ENCODE peak calls at places on chromosomes 4 and X, in nine cellular contexts. Y is psoas muscle; Q is fibroblast of the aortic adventitia; K is dorsolateral prefrontal cortex; V is thyroid gland; D is astrocyte of the cerebellum; H is CD4-positive, alpha-beta T cell; B is nephron progenitor cell; N is Calu3. U is an unnamed sample.
A peak's percentile ranks its signal among the peaks of the same experiment; 100 is the strongest.

GRCh38 chr4:22515888-22516541 is at the start of gene ADGRA3:
- DNase-seq in Y (peak; percentile 81), Q (peak; percentile 47), K (peak; percentile 62), V (peak; percentile 87), D (no peak), H (peak; percentile 44), B (peak; percentile 87), N (peak; percentile 73), U (no peak)

GRCh38 chr4:13840573-13841185 is 213.2 kb upstream of the BOD1L1 start:
- DNase-seq in Y (no peak), Q (no peak), K (no peak), V (no peak), D (no peak), H (no peak), B (no peak), N (no peak), U (no peak)

GRCh38 chr4:116346750-116347149 is 738.6 kb downstream of the TRAM1L1 start:
- DNase-seq in Y (no peak), Q (no peak), K (no peak), V (no peak), D (no peak), H (no peak), B (no peak), N (no peak), U (no peak)

GRCh38 chrX:107935664-107936433 is 46.3 kb downstream of the TEX13B start:
- DNase-seq in Y (no peak), Q (no peak), K (peak; percentile 10), V (no peak), D (no peak), H (no peak), B (peak; percentile 14), N (peak; percentile 21), U (no peak)

GRCh38 chrX:151902813-151903591 is 9.7 kb upstream of the MAGEA4 start:
- DNase-seq in Y (peak; percentile 55), Q (peak; percentile 87), K (no peak), V (peak; percentile 6), D (peak; percentile 62), H (no peak), B (no peak), N (peak; percentile 37), U (peak; percentile 10)

GRCh38 chr4:6727081-6727942 is 11.3 kb downstream of the BLOC1S4 start:
- DNase-seq in Y (no peak), Q (peak; percentile 46), K (peak; percentile 82), V (no peak), D (no peak), H (no peak), B (peak; percentile 57), N (no peak), U (no peak)

GRCh38 chr4:10697071-10697470 is 12.5 kb upstream of the CLNK start:
- DNase-seq in Y (no peak), Q (no peak), K (no peak), V (no peak), D (no peak), H (no peak), B (no peak), N (no peak), U (no peak)

GRCh38 chrX:140712413-140713173 is 3.0 kb downstream of the LINC00632 start:
- DNase-seq in Y (peak; percentile 39), Q (no peak), K (peak; percentile 52), V (peak; percentile 59), D (peak; percentile 55), H (peak; percentile 28), B (peak; percentile 77), N (no peak), U (no peak)

GRCh38 chr4:4519296-4519898 is 22.5 kb downstream of the STX18 start:
- DNase-seq in Y (no peak), Q (peak; percentile 52), K (no peak), V (no peak), D (no peak), H (no peak), B (no peak), N (no peak), U (no peak)

GRCh38 chrX:134512566-134512965 is 52.6 kb downstream of the HPRT1 start:
- DNase-seq in Y (no peak), Q (peak; percentile 56), K (no peak), V (no peak), D (peak; percentile 49), H (no peak), B (no peak), N (peak; percentile 60), U (no peak)

GRCh38 chrX:54494970-54495813 is 842 bp downstream of the FGD1 start:
- DNase-seq in Y (peak; percentile 29), Q (no peak), K (no peak), V (peak; percentile 19), D (no peak), H (no peak), B (peak; percentile 39), N (no peak), U (no peak)

GRCh38 chrX:78333521-78333920 is 6.1 kb upstream of the CYSLTR1 start:
- DNase-seq in Y (no peak), Q (peak; percentile 33), K (no peak), V (no peak), D (no peak), H (no peak), B (no peak), N (no peak), U (peak; percentile 52)

GRCh38 chr4:4625488-4625887 is 83.6 kb upstream of the STX18 start:
- DNase-seq in Y (no peak), Q (peak; percentile 44), K (no peak), V (no peak), D (no peak), H (no peak), B (no peak), N (no peak), U (no peak)

GRCh38 chr4:163107754-163108153 is 58.9 kb downstream of the NAF1 start:
- DNase-seq in Y (no peak), Q (peak; percentile 27), K (no peak), V (no peak), D (peak; percentile 16), H (no peak), B (no peak), N (peak; percentile 6), U (no peak)
- TF ChIP-seq CTCF in Y (peak; percentile 19), Q (no peak), K (no peak), V (no peak), D (no peak), H (no peak), B (no peak), N (no peak), U (peak; percentile 35)

GRCh38 chr4:103892616-103893015 is 172.8 kb upstream of the TACR3 start:
- DNase-seq in Y (no peak), Q (no peak), K (no peak), V (no peak), D (no peak), H (no peak), B (no peak), N (no peak), U (no peak)

GRCh38 chr4:103885152-103885551 is 165.4 kb upstream of the TACR3 start:
- DNase-seq in Y (no peak), Q (no peak), K (no peak), V (no peak), D (no peak), H (no peak), B (no peak), N (no peak), U (no peak)

DNA sequence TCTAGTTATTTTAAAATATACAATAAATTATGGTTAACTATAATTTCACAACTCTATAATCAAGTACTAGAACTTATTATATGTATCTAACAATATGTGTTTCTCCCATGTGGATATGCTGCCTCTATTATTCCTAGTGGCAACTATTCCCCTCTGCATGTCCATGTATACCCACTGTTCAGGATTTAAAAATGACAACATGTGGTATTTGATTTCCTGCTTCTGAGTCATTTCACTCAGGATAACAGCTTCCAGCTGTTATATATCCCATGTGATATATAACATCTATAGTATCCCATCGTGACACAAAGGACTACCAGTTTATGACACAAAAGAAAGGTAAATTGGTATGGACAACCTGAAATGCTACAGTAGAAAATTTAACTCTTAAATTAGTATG is 167.4 kb upstream of the TACR3 start:
- DNase-seq in Y (no peak), Q (no peak), K (no peak), V (no peak), D (no peak), H (no peak), B (no peak), N (no peak), U (no peak)
- TF ChIP-seq CTCF in Y (no peak), Q (no peak), K (no peak), V (no peak), D (no peak), H (no peak), B (no peak), N (no peak), U (no peak)

DNA sequence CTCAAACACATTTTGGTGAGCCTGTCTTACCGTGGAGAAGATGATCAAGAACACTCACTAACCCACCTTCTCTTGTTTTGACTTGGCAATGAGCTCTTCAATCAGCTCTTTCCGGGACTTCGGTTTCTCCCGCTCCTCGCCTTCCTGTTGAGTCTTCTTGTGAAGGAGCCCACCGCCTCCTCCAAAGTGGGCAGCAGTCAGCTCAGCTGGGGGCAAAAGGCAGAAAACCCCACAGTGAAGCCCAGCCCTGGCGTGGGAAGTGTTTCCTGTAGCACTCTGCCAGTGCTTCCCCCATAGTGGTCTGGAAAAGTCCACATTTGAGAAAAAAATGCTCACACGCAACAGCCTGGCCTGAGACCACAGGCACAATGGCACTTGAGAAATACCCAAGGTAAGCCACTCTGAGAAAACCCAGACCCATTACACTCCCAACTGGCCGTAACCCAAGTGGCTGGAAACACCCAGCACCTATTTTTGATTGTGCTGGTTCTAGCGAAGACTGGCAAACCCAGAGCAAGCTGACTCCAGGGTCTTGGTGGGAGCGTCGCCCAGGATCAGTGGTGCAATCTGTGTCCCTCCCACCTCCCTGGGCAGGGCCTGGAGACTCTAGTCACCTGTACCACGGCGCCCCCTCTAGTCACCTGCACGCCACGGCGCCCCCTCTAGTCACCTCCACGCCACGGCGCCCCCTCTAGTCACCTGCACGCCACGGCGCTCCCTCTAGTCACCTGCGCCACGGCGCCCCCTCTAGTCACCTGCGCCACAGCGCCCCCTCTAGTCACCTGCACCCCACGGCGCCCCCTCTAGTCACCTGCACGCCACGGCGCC is 8.6 kb downstream of the NOP14 start:
- DNase-seq in Y (no peak), Q (no peak), K (no peak), V (peak; percentile 81), D (no peak), H (no peak), B (no peak), N (no peak), U (no peak)
- TF ChIP-seq CTCF in Y (no peak), Q (no peak), K (no peak), V (peak; percentile 10), D (no peak), H (peak; percentile 28), B (no peak), N (peak; percentile 36), U (no peak)

DNA sequence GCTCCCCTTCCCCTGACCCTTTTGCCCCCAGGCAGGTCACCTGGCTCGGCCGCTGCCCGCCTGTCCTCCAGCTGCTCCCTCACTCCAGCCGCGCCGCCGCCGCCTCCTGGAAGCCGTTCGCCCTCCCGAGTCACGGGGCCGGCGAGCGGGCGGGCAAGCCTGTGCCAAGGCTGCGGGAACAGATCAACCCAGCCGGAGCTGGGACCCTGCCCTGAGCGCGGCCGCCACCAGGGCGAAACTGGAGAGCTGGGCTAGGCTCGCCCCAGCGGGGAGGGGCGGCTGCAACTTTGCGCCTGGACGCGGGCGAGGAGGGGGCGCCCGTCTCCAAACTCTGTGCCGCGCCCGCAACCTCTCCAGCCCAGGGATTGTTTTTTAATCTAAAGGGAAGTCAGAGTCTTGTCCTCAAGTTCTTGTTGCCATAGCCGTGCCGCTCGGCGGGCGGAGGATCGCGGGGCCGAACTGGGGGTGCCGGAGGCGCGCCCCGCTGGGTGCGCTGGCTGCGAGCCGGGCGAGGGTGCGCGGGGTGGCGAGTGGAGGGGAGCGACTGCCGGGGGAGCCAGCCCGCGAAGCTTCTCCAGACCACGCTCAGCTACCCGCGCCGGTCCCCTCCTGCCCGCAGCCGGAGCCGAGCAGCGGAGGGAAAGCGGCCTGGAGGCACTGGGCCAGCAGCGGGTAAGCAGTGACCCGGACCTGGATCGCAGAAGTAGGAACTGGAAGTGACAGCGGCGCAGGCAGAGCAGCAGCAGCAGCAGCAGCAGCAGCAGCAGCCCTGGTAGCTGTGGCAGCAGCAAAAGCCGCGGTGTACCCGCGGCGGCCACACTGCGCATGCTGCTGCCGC is 13.4 kb downstream of the ARHGEF6 start:
- DNase-seq in Y (peak; percentile 72), Q (peak; percentile 39), K (peak; percentile 32), V (peak; percentile 59), D (peak; percentile 12), H (peak; percentile 48), B (peak; percentile 63), N (peak; percentile 57), U (peak; percentile 30)
- TF ChIP-seq CTCF in Y (peak; percentile 36), Q (peak; percentile 18), K (peak; percentile 17), V (no peak), D (peak; percentile 17), H (no peak), B (no peak), N (peak; percentile 19), U (peak; percentile 20)